ENCODE peak calls at places on chromosome 14, in four cellular contexts. A, C, J and K are unnamed samples.
A peak's percentile ranks its signal among the peaks of the same experiment; 100 is the strongest.

GRCh38 chr14:54567634-54568561 is 970 bp downstream of the SAMD4A start:
- DNase-seq in A (peak; percentile 8), C (peak; percentile 55), J (peak; percentile 67), K (peak; percentile 85)

GRCh38 chr14:61329478-61330051 is 8.2 kb downstream of the PRKCH start:
- DNase-seq in A (no peak), C (no peak), J (no peak), K (peak; percentile 38)

GRCh38 chr14:20460458-20461229 is 590 bp downstream of the PIP4P1 start:
- DNase-seq in A (peak; percentile 51), C (peak; percentile 84), J (peak; percentile 48), K (peak; percentile 77)

GRCh38 chr14:55975281-55975905 is 142.8 kb upstream of the PELI2 start:
- DNase-seq in A (no peak), C (no peak), J (no peak), K (no peak)

GRCh38 chr14:77302926-77303325 is 17.8 kb downstream of the POMT2 start:
- DNase-seq in A (no peak), C (no peak), J (no peak), K (no peak)

GRCh38 chr14:99672506-99673327 is 11.4 kb upstream of the CYP46A1 start:
- DNase-seq in A (peak; percentile 30), C (no peak), J (no peak), K (peak; percentile 32)

GRCh38 chr14:32201196-32201815 is 539 bp upstream of the RNU6-7 start:
- DNase-seq in A (peak; percentile 66), C (peak; percentile 72), J (peak; percentile 87), K (peak; percentile 92)

GRCh38 chr14:40656301-40656700 is 950.4 kb upstream of the LRFN5 start:
- DNase-seq in A (no peak), C (no peak), J (no peak), K (no peak)

GRCh38 chr14:64745511-64746041 is 41.4 kb downstream of the PLEKHG3 start:
- DNase-seq in A (no peak), C (no peak), J (no peak), K (no peak)

GRCh38 chr14:79274641-79275366 is 936.5 kb downstream of the DIO2 start:
- DNase-seq in A (no peak), C (no peak), J (no peak), K (no peak)

GRCh38 chr14:26323781-26324363 is 274.0 kb downstream of the NOVA1 start:
- DNase-seq in A (no peak), C (no peak), J (no peak), K (no peak)